ENCODE peak calls at places on chromosomes 4 and X, in six cellular contexts. F is iPS-NIHi11, Z is iPS DF 19.7, B is Right ventricle myocardium superior, P is GM04504, E is cardiac fibroblast. U is an unnamed sample.
A peak's percentile ranks its signal among the peaks of the same experiment; 100 is the strongest.

GRCh38 chr4:182628540-182628939 is 288.6 kb downstream of the DCTD start:
- DNase-seq in B (no peak), E (no peak), F (no peak), P (no peak), Z (no peak), U (no peak)

GRCh38 chr4:24330198-24330972 is 254.0 kb downstream of the DHX15 start:
- DNase-seq in P (no peak), Z (no peak), B (no peak), F (no peak), E (peak; percentile 26), U (no peak)

GRCh38 chrX:53704294-53704693 is 17.8 kb upstream of the HUWE1 start:
- DNase-seq in Z (no peak), P (no peak), F (no peak), E (no peak), B (no peak), U (no peak)

GRCh38 chr4:113513376-113513775 is 248.2 kb downstream of the CAMK2D start:
- DNase-seq in P (no peak), B (no peak), E (no peak), F (no peak), Z (no peak), U (no peak)

GRCh38 chr4:168724960-168725359 is 228.1 kb downstream of the PALLD start:
- DNase-seq in F (peak; percentile 50), E (peak; percentile 41), B (no peak), P (no peak), Z (peak; percentile 42), U (no peak)

GRCh38 chr4:125323547-125324100 is 8.9 kb downstream of the FAT4 start:
- DNase-seq in Z (no peak), F (no peak), P (no peak), E (peak; percentile 76), B (no peak), U (no peak)

GRCh38 chr4:87007345-87008181 is 72.8 kb downstream of the AFF1 start:
- DNase-seq in F (no peak), B (peak; percentile 77), E (peak; percentile 62), P (peak; percentile 24), Z (no peak), U (no peak)

GRCh38 chr4:24382381-24382780 is 202.0 kb downstream of the DHX15 start:
- DNase-seq in F (no peak), E (peak; percentile 5), P (no peak), B (no peak), Z (no peak), U (no peak)

GRCh38 chr4:41944089-41944488 is 8.9 kb downstream of the TMEM33 start:
- DNase-seq in F (no peak), E (no peak), Z (no peak), P (no peak), B (no peak), U (no peak)

GRCh38 chr4:125741825-125742452 is 427.2 kb downstream of the FAT4 start:
- DNase-seq in F (peak; percentile 22), B (no peak), P (no peak), E (peak; percentile 70), Z (no peak), U (no peak)

U was measured in smooth muscle cell of the brain vasculature.